ENCODE peak calls at places on chromosome 4, in ten cellular contexts. Z, K, S, L, O, H, F, E, U and D are unnamed samples.

GRCh38 chr4:44495136-44495535 is 46.5 kb upstream of the KCTD8 start:
- DNase-seq in Z (no peak), K (no peak), S (no peak), L (no peak), O (no peak), H (no peak), F (no peak), E (no peak), U (no peak), D (no peak)

GRCh38 chr4:150822407-150822806 is 192.7 kb downstream of the LRBA start:
- DNase-seq in Z (no peak), K (no peak), S (no peak), L (no peak), O (no peak), H (no peak), F (no peak), E (no peak), U (no peak), D (no peak)

GRCh38 chr4:8606966-8607365 is 14.4 kb downstream of the CPZ start:
- DNase-seq in Z (no peak), K (no peak), S (no peak), L (no peak), O (no peak), H (no peak), F (no peak), E (no peak), U (no peak), D (no peak)

GRCh38 chr4:175422331-175422730 is 389.7 kb downstream of the GPM6A start:
- DNase-seq in Z (no peak), K (no peak), S (no peak), L (no peak), O (no peak), H (no peak), F (no peak), E (no peak), U (no peak), D (peak; percentile 70)

GRCh38 chr4:79134767-79135166 is 191.1 kb downstream of the NAA11 start:
- DNase-seq in Z (no peak), K (no peak), S (no peak), L (no peak), O (no peak), H (no peak), F (no peak), E (no peak), U (no peak), D (no peak)

GRCh38 chr4:158008551-158009218 is 164.1 kb downstream of the GASK1B start:
- DNase-seq in Z (no peak), K (peak; percentile 78), S (no peak), L (no peak), O (no peak), H (no peak), F (no peak), E (no peak), U (no peak), D (peak; percentile 30)

GRCh38 chr4:15702941-15703403 is at the start of gene BST1:
- DNase-seq in Z (peak; percentile 28), K (peak; percentile 84), S (no peak), L (peak; percentile 35), O (no peak), H (peak; percentile 65), F (no peak), E (peak; percentile 26), U (no peak), D (peak; percentile 53)

GRCh38 chr4:87073570-87074470 is 139.0 kb downstream of the AFF1 start:
- DNase-seq in Z (peak; percentile 11), K (no peak), S (no peak), L (peak; percentile 37), O (peak; percentile 52), H (peak; percentile 72), F (no peak), E (peak; percentile 15), U (peak; percentile 58), D (no peak)

GRCh38 chr4:78645853-78646757 is 94.5 kb downstream of the ANXA3 start:
- DNase-seq in Z (no peak), K (peak; percentile 91), S (peak; percentile 85), L (no peak), O (peak; percentile 65), H (no peak), F (peak; percentile 40), E (no peak), U (no peak), D (peak; percentile 97)

GRCh38 chr4:163673848-163674702 is 179.6 kb downstream of the TMA16 start:
- DNase-seq in Z (no peak), K (no peak), S (no peak), L (no peak), O (no peak), H (peak; percentile 59), F (no peak), E (no peak), U (no peak), D (no peak)

GRCh38 chr4:99847362-99847976 is 30.8 kb downstream of the DAPP1 start:
- DNase-seq in Z (no peak), K (no peak), S (no peak), L (no peak), O (no peak), H (peak; percentile 71), F (no peak), E (no peak), U (no peak), D (no peak)

GRCh38 chr4:163623787-163624186 is 129.3 kb downstream of the TMA16 start:
- DNase-seq in Z (no peak), K (no peak), S (no peak), L (no peak), O (no peak), H (no peak), F (no peak), E (no peak), U (no peak), D (no peak)

GRCh38 chr4:184475096-184475461 is 729 bp upstream of the IRF2 start:
- DNase-seq in Z (peak; percentile 44), K (peak; percentile 82), S (no peak), L (peak; percentile 29), O (peak; percentile 47), H (peak; percentile 61), F (peak; percentile 4), E (peak; percentile 36), U (no peak), D (peak; percentile 62)

GRCh38 chr4:172232966-172233365 is 419.8 kb downstream of the GALNTL6 start:
- DNase-seq in Z (no peak), K (no peak), S (no peak), L (no peak), O (peak; percentile 20), H (no peak), F (no peak), E (no peak), U (no peak), D (no peak)

GRCh38 chr4:54568184-54568583 is 89.6 kb upstream of the KIT start:
- DNase-seq in Z (no peak), K (no peak), S (no peak), L (no peak), O (no peak), H (no peak), F (peak; percentile 11), E (no peak), U (no peak), D (peak; percentile 91)

GRCh38 chr4:158170691-158171455 is 2.0 kb downstream of the GASK1B start:
- DNase-seq in Z (no peak), K (peak; percentile 91), S (no peak), L (no peak), O (peak; percentile 82), H (no peak), F (no peak), E (no peak), U (no peak), D (peak; percentile 41)

GRCh38 chr4:33802578-33802977 is 2441.7 kb downstream of the ARAP2 start:
- DNase-seq in Z (no peak), K (no peak), S (no peak), L (no peak), O (no peak), H (no peak), F (no peak), E (no peak), U (no peak), D (no peak)

GRCh38 chr4:172998527-172999469 is 169.8 kb upstream of the GALNT7 start:
- DNase-seq in Z (no peak), K (no peak), S (no peak), L (no peak), O (peak; percentile 50), H (no peak), F (no peak), E (no peak), U (no peak), D (peak; percentile 32)

GRCh38 chr4:123505077-123505456 is 108.5 kb downstream of the SPRY1 start:
- DNase-seq in Z (no peak), K (no peak), S (no peak), L (no peak), O (peak; percentile 13), H (no peak), F (peak; percentile 2), E (no peak), U (peak; percentile 27), D (no peak)

GRCh38 chr4:130632731-130633604 is 1537.0 kb downstream of the C4orf33 start:
- DNase-seq in Z (no peak), K (no peak), S (no peak), L (no peak), O (no peak), H (no peak), F (no peak), E (no peak), U (no peak), D (no peak)

GRCh38 chr4:158588777-158589176 is 67.1 kb downstream of the RXFP1 start:
- DNase-seq in Z (no peak), K (no peak), S (no peak), L (no peak), O (no peak), H (no peak), F (no peak), E (no peak), U (peak; percentile 36), D (no peak)

GRCh38 chr4:107619731-107620130 is 100.3 kb downstream of the PAPSS1 start:
- DNase-seq in Z (no peak), K (no peak), S (no peak), L (no peak), O (no peak), H (no peak), F (no peak), E (no peak), U (no peak), D (peak; percentile 79)